ENCODE peak calls at places on chromosome X, in four cellular contexts. One of them, this sample, is unnamed.

GRCh38 chrX:105190252-105190853 is 30.1 kb downstream of the TEX13A start:
- DNase-seq in K562: peak
- DNase-seq in GM12878: no peak
- DNase-seq in HepG2: no peak
- DNase-seq in this sample: peak

GRCh38 chrX:74015379-74016019 is 288.5 kb upstream of the ZCCHC13 start:
- DNase-seq in K562: peak
- DNase-seq in HepG2: peak
- DNase-seq in GM12878: peak
- DNase-seq in this sample: peak

GRCh38 chrX:7133036-7133412 is 14.5 kb upstream of the STS start:
- DNase-seq in GM12878: no peak
- DNase-seq in HepG2: no peak
- DNase-seq in K562: peak
- DNase-seq in this sample: no peak

GRCh38 chrX:118207831-118208453 is 91.3 kb upstream of the KLHL13 start:
- DNase-seq in K562: no peak
- DNase-seq in GM12878: no peak
- DNase-seq in HepG2: no peak
- DNase-seq in this sample: no peak

GRCh38 chrX:23246001-23246400 is 88.6 kb upstream of the PTCHD1 start:
- DNase-seq in GM12878: no peak
- DNase-seq in K562: no peak
- DNase-seq in HepG2: no peak
- DNase-seq in this sample: no peak

GRCh38 chrX:107731831-107732502 is 43.6 kb downstream of the TSC22D3 start:
- DNase-seq in HepG2: no peak
- DNase-seq in K562: peak
- DNase-seq in GM12878: no peak
- DNase-seq in this sample: peak

GRCh38 chrX:82732861-82733260 is 775.2 kb upstream of the POU3F4 start:
- DNase-seq in K562: no peak
- DNase-seq in GM12878: no peak
- DNase-seq in HepG2: no peak
- DNase-seq in this sample: no peak

GRCh38 chrX:10173331-10173900 is 16.6 kb downstream of the CLCN4 start:
- DNase-seq in GM12878: no peak
- DNase-seq in K562: peak
- DNase-seq in HepG2: no peak
- DNase-seq in this sample: peak

GRCh38 chrX:13805241-13805640 is 11.7 kb downstream of the GPM6B start:
- DNase-seq in HepG2: no peak
- DNase-seq in K562: peak
- DNase-seq in GM12878: no peak
- DNase-seq in this sample: no peak

GRCh38 chrX:106168107-106168506 is at the start of gene PWWP3B:
- DNase-seq in K562: no peak
- DNase-seq in GM12878: no peak
- DNase-seq in HepG2: no peak
- DNase-seq in this sample: peak

GRCh38 chrX:24954732-24955131 is 61.0 kb downstream of the ARX start:
- DNase-seq in HepG2: no peak
- DNase-seq in GM12878: no peak
- DNase-seq in K562: no peak
- DNase-seq in this sample: no peak

GRCh38 chrX:101485212-101486064 is at the start of gene ARMCX4:
- DNase-seq in HepG2: no peak
- DNase-seq in GM12878: no peak
- DNase-seq in K562: no peak
- DNase-seq in this sample: peak

GRCh38 chrX:19811807-19812604 is 75.4 kb downstream of the SH3KBP1 start:
- DNase-seq in K562: no peak
- DNase-seq in GM12878: no peak
- DNase-seq in HepG2: no peak
- DNase-seq in this sample: no peak

DNA sequence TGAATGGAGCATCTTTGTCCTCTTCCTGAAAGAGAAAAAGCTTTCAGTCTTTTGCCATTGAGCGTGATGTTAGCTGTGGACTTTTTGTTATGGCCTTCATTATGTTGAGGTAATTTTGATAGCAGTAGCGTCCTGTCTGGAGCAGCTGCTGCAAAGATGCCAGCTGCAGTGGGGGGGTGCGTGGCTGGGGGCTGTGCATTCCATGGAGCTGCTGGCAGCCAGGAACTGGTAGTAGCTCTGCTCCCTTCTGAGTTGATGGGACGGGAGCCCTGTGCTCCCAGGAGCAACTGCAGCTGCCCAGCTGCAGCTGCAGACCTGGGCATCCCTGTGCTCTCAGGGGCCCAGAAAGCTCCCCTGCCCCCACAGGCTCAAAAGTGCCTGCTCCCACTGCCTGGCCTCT is 50.4 kb downstream of the CCDC160 start:
- DNase-seq in HepG2: no peak
- DNase-seq in K562: no peak
- DNase-seq in GM12878: no peak
- DNase-seq in this sample: no peak
- TF ChIP-seq NR2C2 in HepG2: no peak
- TF ChIP-seq NR2C2 in K562: no peak
- TF ChIP-seq NR2C2 in GM12878: no peak
- TF ChIP-seq NR2C2 in this sample: no peak

DNA sequence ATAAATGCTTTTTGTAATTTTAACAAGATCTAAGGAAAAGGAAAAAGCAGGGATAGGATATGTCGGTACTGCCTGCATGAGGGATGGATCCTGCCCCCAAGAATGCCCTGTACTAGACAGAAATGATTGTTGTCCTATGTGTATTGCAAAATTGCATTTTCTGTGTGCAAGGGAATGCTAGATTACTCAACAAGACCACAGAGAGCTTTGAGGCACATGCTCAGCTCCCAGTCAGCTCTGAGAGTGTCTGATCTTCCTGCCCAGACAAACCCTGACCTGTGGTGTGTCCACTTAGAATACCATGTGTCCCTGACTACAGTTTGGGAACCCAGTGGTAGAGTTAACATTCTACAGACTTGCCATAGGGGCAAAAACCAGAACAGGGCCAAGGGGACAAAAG is 129.2 kb upstream of the PAK3 start:
- DNase-seq in HepG2: peak
- DNase-seq in GM12878: no peak
- DNase-seq in K562: no peak
- DNase-seq in this sample: no peak
- TF ChIP-seq NR2C2 in HepG2: no peak
- TF ChIP-seq NR2C2 in GM12878: no peak
- TF ChIP-seq NR2C2 in K562: no peak
- TF ChIP-seq NR2C2 in this sample: no peak

GRCh38 chrX:71870337-71871098 is 40.1 kb upstream of the NHSL2 start:
- DNase-seq in K562: no peak
- DNase-seq in HepG2: peak
- DNase-seq in GM12878: no peak
- DNase-seq in this sample: peak
- TF ChIP-seq NR2C2 in K562: no peak
- TF ChIP-seq NR2C2 in HepG2: no peak
- TF ChIP-seq NR2C2 in GM12878: no peak
- TF ChIP-seq NR2C2 in this sample: no peak

GRCh38 chrX:120250522-120251271 is at the start of gene ZBTB33:
- DNase-seq in HepG2: peak
- DNase-seq in GM12878: peak
- DNase-seq in K562: peak
- DNase-seq in this sample: peak

GRCh38 chrX:120253784-120254183 is 3.2 kb downstream of the ZBTB33 start:
- DNase-seq in K562: no peak
- DNase-seq in GM12878: no peak
- DNase-seq in HepG2: no peak
- DNase-seq in this sample: no peak

GRCh38 chrX:120251471-120252011 is 929 bp downstream of the ZBTB33 start:
- DNase-seq in K562: peak
- DNase-seq in GM12878: no peak
- DNase-seq in HepG2: peak
- DNase-seq in this sample: no peak
- TF ChIP-seq NR2C2 in K562: peak
- TF ChIP-seq NR2C2 in GM12878: no peak
- TF ChIP-seq NR2C2 in HepG2: no peak
- TF ChIP-seq NR2C2 in this sample: no peak

DNA sequence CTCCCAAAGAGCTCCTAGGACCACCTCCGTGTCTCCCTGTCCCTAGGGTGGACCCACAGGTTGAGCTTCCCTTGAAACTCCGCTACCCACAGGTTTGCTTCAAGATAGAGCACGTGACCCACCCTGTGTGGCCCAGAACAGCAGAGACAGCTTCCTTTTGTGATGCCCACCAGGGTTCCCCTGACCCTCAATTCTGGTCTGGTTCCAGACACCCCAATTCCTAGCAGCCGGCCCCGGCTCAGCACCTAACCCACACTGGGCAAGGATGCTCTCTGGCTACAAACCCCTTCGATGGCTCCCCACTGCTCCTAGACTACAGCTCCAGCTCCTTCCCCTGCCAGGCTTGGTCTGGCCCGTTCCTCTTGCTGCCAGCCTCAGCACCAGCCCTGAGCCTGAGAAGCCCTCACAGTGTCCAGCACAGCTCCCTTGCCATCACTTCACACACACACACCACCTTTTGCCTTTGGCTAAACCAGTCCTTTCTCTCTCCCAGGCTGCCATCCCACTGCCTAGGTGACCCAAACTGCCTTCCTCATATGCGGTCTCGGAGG is 6.3 kb downstream of the PNCK start:
- DNase-seq in GM12878: no peak
- DNase-seq in K562: no peak
- DNase-seq in HepG2: no peak
- DNase-seq in this sample: no peak
- TF ChIP-seq NR2C2 in GM12878: no peak
- TF ChIP-seq NR2C2 in K562: no peak
- TF ChIP-seq NR2C2 in HepG2: no peak
- TF ChIP-seq NR2C2 in this sample: no peak

DNA sequence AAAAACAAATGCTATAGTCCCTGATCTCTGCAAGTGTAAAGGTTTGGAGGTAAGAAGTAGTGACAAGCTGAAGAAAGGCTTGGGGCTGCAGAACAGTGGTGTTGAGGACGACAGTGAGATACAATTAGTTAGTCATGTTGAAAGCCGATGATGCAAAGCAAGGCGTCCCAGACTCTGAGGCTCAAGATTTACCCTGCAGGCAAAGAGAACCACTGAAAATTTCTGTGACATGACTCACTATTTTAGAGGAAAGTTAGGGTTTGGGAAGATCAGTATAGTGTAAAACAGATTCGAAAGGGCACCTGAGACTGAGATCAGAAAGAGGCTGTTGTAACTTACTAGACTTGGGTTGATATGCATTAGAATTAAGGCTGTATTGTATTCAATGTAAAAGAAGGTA is 281.3 kb upstream of the FTHL17 start:
- DNase-seq in HepG2: no peak
- DNase-seq in GM12878: no peak
- DNase-seq in K562: no peak
- DNase-seq in this sample: no peak
- TF ChIP-seq NR2C2 in HepG2: no peak
- TF ChIP-seq NR2C2 in GM12878: no peak
- TF ChIP-seq NR2C2 in K562: no peak
- TF ChIP-seq NR2C2 in this sample: no peak

This sample was measured in WTC11.